ENCODE peak calls at places on chromosome 12, in five cellular contexts. S is neural progenitor cell, D is GM12878, P is astrocyte, R is mammary epithelial cell. J is an unnamed sample. For H3K79me2, the result is how much of the 10 kb centered on the place peaks cover.

GRCh38 chr12:9668141-9669018 is 1.1 kb upstream of the CLEC2D start:
- DNase-seq in R (no peak), D (no peak), S (no peak), P (peak), J (no peak)

GRCh38 chr12:69161835-69162234 is 77.5 kb upstream of the CPSF6 start:
- DNase-seq in S (peak), D (peak), P (no peak), R (peak), J (no peak)

GRCh38 chr12:85673921-85674420 is 162.2 kb downstream of the RASSF9 start:
- DNase-seq in P (no peak), R (no peak), D (no peak), S (no peak), J (no peak)

GRCh38 chr12:113088971-113089756 is 32.6 kb downstream of the DTX1 start:
- DNase-seq in S (no peak), R (no peak), P (no peak), D (peak), J (no peak)

GRCh38 chr12:126358806-126359205 is 1293.6 kb downstream of the AACS start:
- DNase-seq in P (no peak), D (no peak), R (no peak), S (no peak), J (no peak)

GRCh38 chr12:126747530-126748149 is 1519.3 kb upstream of the TMEM132C start:
- DNase-seq in P (peak), D (no peak), R (no peak), S (peak), J (peak)

GRCh38 chr12:126684703-126685102 is 1582.3 kb upstream of the TMEM132C start:
- DNase-seq in S (no peak), R (no peak), D (no peak), P (no peak), J (no peak)

GRCh38 chr12:82754856-82755255 is 68.2 kb downstream of the TMTC2 start:
- DNase-seq in P (no peak), R (no peak), S (no peak), D (no peak), J (no peak)

GRCh38 chr12:62762645-62763044 is 172.3 kb downstream of the PPM1H start:
- DNase-seq in D (no peak), R (peak), S (no peak), P (no peak), J (no peak)

GRCh38 chr12:122819209-122819805 is 15.9 kb upstream of the HIP1R start:
- DNase-seq in P (no peak), S (no peak), D (no peak), R (no peak), J (no peak)

GRCh38 chr12:25994252-25994651 is 35.8 kb downstream of the RASSF8 start:
- DNase-seq in D (no peak), R (peak), P (peak), S (no peak), J (no peak)

GRCh38 chr12:96249196-96250118 is 55.3 kb downstream of the ELK3 start:
- DNase-seq in D (no peak), S (peak), P (peak), R (no peak), J (no peak)

GRCh38 chr12:19234171-19234704 is 104.7 kb downstream of the PLEKHA5 start:
- DNase-seq in R (peak), D (no peak), P (peak), S (no peak), J (peak)

GRCh38 chr12:45622210-45622937 is 107.1 kb upstream of the ARID2 start:
- DNase-seq in P (no peak), R (no peak), D (no peak), S (no peak), J (no peak)

GRCh38 chr12:28219827-28220226 is 29.6 kb downstream of the CCDC91 start:
- DNase-seq in D (no peak), S (no peak), P (no peak), R (no peak), J (no peak)

GRCh38 chr12:107558816-107559382 is 126.7 kb upstream of the PWP1 start:
- DNase-seq in P (no peak), R (no peak), S (no peak), D (no peak), J (no peak)

DNA sequence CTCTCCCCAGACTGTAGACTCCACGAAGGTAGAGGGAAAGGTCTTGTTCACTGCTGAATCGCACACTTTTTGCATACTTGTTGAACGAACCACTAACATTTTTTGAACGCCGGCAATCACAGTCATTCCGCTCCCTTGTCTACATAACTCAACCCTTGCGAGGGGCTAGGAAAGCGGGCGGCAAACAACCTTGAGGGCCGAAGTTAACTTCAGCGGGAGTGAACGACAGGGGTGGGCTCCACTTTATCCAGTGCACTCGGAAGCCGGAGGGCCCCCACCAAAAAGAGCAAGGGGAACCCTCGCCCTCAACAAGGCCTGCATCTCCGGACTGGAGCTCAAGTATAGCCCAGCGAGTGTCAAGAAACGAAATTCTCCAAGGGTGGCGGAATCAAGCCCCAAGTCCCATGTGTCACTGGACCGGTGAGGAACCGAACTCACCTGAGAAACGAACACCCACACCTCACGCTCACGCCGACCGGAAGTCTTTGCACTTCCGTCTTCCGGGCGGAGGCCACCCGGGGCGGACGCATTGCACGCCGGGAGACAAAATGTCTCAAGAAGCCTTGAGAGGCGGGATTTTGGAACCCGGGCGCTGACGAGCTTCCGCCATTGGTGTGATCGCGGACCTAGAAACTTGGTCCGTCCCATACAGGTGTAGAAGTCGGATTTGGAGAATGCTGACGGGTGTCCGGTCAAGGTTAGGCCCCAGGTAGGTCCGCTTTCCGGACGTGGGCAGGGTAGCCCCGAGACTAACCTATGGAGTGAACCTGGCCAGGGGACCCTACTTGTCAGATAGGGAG is at the start of gene LLPH:
- DNase-seq in S (peak), P (peak), R (peak), D (peak), J (peak)
- H3K79me2 ChIP-seq in S (under half), P (half or more), R (half or more), D (under half), J (half or more)

GRCh38 chr12:48786591-48787544 is 2.0 kb downstream of the ADCY6 start:
- DNase-seq in P (no peak), S (no peak), D (no peak), R (no peak), J (no peak)

GRCh38 chr12:48789858-48790326 is 1.0 kb upstream of the ADCY6 start:
- DNase-seq in R (no peak), P (no peak), S (no peak), D (no peak), J (no peak)

GRCh38 chr12:48787791-48788521 is 933 bp downstream of the ADCY6 start:
- DNase-seq in R (no peak), D (no peak), P (no peak), S (peak), J (no peak)

GRCh38 chr12:48788852-48789775 is at the start of gene ADCY6:
- DNase-seq in D (no peak), P (peak), R (peak), S (peak), J (no peak)

GRCh38 chr12:48788522-48788851 is 402 bp downstream of the ADCY6 start:
- DNase-seq in R (no peak), D (no peak), S (no peak), P (no peak), J (no peak)
- H3K9ac ChIP-seq in R (peak), D (no peak), S (peak), P (peak), J (no peak)

DNA sequence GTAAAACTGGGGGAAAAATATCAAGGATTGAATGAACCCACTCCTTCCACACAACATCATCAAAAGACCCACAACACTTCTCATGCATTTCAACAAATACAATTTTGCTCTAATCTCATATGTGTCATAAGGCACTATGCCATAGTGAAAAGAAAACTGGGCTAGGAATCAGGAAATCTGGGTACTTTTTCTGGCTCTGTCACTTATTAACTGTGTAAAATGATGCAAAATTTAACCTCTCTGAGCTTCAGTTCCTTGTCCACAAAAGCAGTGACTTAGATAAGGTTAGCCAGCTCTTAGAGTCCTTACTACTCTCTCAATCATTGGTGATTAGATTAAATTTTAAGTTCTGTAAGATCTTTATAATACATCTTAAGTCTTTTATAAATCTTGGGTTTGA is 250.5 kb upstream of the SOX5 start:
- DNase-seq in S (no peak), R (no peak), D (peak), P (peak), J (no peak)
- H3K79me2 ChIP-seq in S (under half), R (under half), D (under half), P (under half), J (under half)

GRCh38 chr12:91309450-91309849 is 126.8 kb upstream of the DCN start:
- DNase-seq in D (no peak), P (no peak), S (no peak), R (no peak), J (no peak)
- H3K9ac ChIP-seq in D (no peak), P (no peak), S (no peak), R (no peak), J (peak)